ENCODE peak calls at places on chromosomes 13 and 19, in five cellular contexts. One of them, this sample, is unnamed.

GRCh38 chr13:30135351-30135750 is 172.0 kb downstream of the KATNAL1 start:
- DNase-seq in cardiac fibroblast: no peak
- DNase-seq in dorsolateral prefrontal cortex: no peak
- DNase-seq in ovary: no peak
- DNase-seq in pancreas: no peak
- DNase-seq in this sample: no peak

GRCh38 chr19:32924200-32924599 is 47.6 kb downstream of the CEP89 start:
- DNase-seq in cardiac fibroblast: no peak
- DNase-seq in dorsolateral prefrontal cortex: peak
- DNase-seq in ovary: no peak
- DNase-seq in pancreas: no peak
- DNase-seq in this sample: no peak

GRCh38 chr19:30523791-30524190 is 151.6 kb downstream of the ZNF536 start:
- DNase-seq in dorsolateral prefrontal cortex: no peak
- DNase-seq in ovary: no peak
- DNase-seq in cardiac fibroblast: no peak
- DNase-seq in pancreas: no peak
- DNase-seq in this sample: no peak

GRCh38 chr19:6724631-6725185 is 4.3 kb upstream of the C3 start:
- DNase-seq in pancreas: no peak
- DNase-seq in dorsolateral prefrontal cortex: no peak
- DNase-seq in cardiac fibroblast: no peak
- DNase-seq in ovary: peak
- DNase-seq in this sample: no peak

GRCh38 chr13:101942038-101942437 is 459.8 kb downstream of the FGF14 start:
- DNase-seq in dorsolateral prefrontal cortex: peak
- DNase-seq in ovary: no peak
- DNase-seq in pancreas: no peak
- DNase-seq in cardiac fibroblast: peak
- DNase-seq in this sample: no peak

GRCh38 chr13:29908411-29908810 is 58.0 kb upstream of the UBL3 start:
- DNase-seq in pancreas: no peak
- DNase-seq in cardiac fibroblast: peak
- DNase-seq in ovary: no peak
- DNase-seq in dorsolateral prefrontal cortex: no peak
- DNase-seq in this sample: no peak

GRCh38 chr19:55373993-55374757 is 2.5 kb upstream of the TMEM190 start:
- DNase-seq in cardiac fibroblast: peak
- DNase-seq in pancreas: peak
- DNase-seq in dorsolateral prefrontal cortex: no peak
- DNase-seq in ovary: no peak
- DNase-seq in this sample: no peak

GRCh38 chr19:44643605-44644390 is at the start of gene PVR:
- DNase-seq in ovary: peak
- DNase-seq in cardiac fibroblast: peak
- DNase-seq in dorsolateral prefrontal cortex: peak
- DNase-seq in pancreas: peak
- DNase-seq in this sample: peak

GRCh38 chr19:46180701-46181385 is 32.8 kb downstream of the IGFL2 start:
- DNase-seq in cardiac fibroblast: no peak
- DNase-seq in pancreas: no peak
- DNase-seq in dorsolateral prefrontal cortex: no peak
- DNase-seq in ovary: no peak
- DNase-seq in this sample: no peak

DNA sequence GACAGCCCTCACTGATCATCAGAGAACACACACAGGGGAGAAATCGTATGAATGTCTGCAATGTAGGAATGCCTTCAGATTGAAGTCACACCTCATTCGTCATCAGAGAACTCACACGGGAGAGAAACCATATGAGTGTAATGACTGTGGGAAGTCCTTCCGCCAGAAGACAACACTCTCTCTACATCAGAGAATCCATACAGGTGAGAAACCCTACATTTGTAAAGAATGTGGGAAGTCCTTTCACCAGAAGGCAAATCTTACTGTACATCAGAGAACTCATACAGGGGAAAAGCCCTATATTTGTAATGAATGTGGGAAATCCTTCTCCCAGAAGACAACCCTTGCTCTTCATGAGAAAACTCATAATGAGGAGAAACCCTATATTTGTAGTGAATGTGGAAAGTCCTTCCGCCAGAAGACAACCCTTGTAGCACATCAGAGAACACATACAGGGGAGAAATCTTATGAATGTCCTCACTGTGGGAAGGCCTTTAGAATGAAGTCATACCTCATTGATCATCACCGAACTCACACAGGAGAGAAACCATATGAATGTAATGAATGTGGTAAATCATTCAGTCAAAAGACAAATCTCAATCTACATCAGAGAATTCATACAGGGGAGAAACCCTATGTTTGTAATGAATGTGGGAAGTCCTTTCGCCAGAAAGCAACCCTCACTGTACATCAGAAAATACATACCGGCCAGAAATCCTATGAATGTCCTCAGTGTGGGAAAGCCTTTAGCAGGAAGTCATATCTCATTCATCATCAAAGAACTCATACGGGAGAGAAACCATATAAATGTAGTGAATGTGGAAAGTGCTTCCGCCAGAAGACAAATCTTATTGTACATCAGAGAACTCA is 32.5 kb downstream of the ZNF567 start:
- DNase-seq in pancreas: no peak
- DNase-seq in cardiac fibroblast: peak
- DNase-seq in dorsolateral prefrontal cortex: no peak
- DNase-seq in ovary: no peak
- DNase-seq in this sample: no peak
- TF ChIP-seq CTCF in pancreas: no peak
- TF ChIP-seq CTCF in cardiac fibroblast: no peak
- TF ChIP-seq CTCF in dorsolateral prefrontal cortex: no peak
- TF ChIP-seq CTCF in ovary: no peak
- TF ChIP-seq CTCF in this sample: no peak

GRCh38 chr19:4066176-4066606 is 508 bp downstream of the ZBTB7A start:
- DNase-seq in pancreas: peak
- DNase-seq in cardiac fibroblast: no peak
- DNase-seq in ovary: peak
- DNase-seq in dorsolateral prefrontal cortex: no peak
- DNase-seq in this sample: no peak
- TF ChIP-seq CTCF in pancreas: no peak
- TF ChIP-seq CTCF in cardiac fibroblast: no peak
- TF ChIP-seq CTCF in ovary: no peak
- TF ChIP-seq CTCF in dorsolateral prefrontal cortex: no peak
- TF ChIP-seq CTCF in this sample: no peak

GRCh38 chr13:98189841-98190505 is 12.9 kb upstream of the RNF113B start:
- DNase-seq in dorsolateral prefrontal cortex: no peak
- DNase-seq in cardiac fibroblast: no peak
- DNase-seq in ovary: no peak
- DNase-seq in pancreas: no peak
- DNase-seq in this sample: no peak
- TF ChIP-seq CTCF in dorsolateral prefrontal cortex: no peak
- TF ChIP-seq CTCF in cardiac fibroblast: peak
- TF ChIP-seq CTCF in ovary: no peak
- TF ChIP-seq CTCF in pancreas: no peak
- TF ChIP-seq CTCF in this sample: no peak

GRCh38 chr13:48618937-48619336 is 34.8 kb upstream of the CYSLTR2 start:
- DNase-seq in cardiac fibroblast: no peak
- DNase-seq in ovary: no peak
- DNase-seq in dorsolateral prefrontal cortex: no peak
- DNase-seq in pancreas: no peak
- DNase-seq in this sample: no peak
- TF ChIP-seq CTCF in cardiac fibroblast: no peak
- TF ChIP-seq CTCF in ovary: no peak
- TF ChIP-seq CTCF in dorsolateral prefrontal cortex: no peak
- TF ChIP-seq CTCF in pancreas: no peak
- TF ChIP-seq CTCF in this sample: no peak

GRCh38 chr13:91220872-91221271 is 126.6 kb upstream of the MIR17HG start:
- DNase-seq in pancreas: no peak
- DNase-seq in cardiac fibroblast: no peak
- DNase-seq in dorsolateral prefrontal cortex: no peak
- DNase-seq in ovary: no peak
- DNase-seq in this sample: no peak
- TF ChIP-seq CTCF in pancreas: no peak
- TF ChIP-seq CTCF in cardiac fibroblast: no peak
- TF ChIP-seq CTCF in dorsolateral prefrontal cortex: no peak
- TF ChIP-seq CTCF in ovary: no peak
- TF ChIP-seq CTCF in this sample: no peak

DNA sequence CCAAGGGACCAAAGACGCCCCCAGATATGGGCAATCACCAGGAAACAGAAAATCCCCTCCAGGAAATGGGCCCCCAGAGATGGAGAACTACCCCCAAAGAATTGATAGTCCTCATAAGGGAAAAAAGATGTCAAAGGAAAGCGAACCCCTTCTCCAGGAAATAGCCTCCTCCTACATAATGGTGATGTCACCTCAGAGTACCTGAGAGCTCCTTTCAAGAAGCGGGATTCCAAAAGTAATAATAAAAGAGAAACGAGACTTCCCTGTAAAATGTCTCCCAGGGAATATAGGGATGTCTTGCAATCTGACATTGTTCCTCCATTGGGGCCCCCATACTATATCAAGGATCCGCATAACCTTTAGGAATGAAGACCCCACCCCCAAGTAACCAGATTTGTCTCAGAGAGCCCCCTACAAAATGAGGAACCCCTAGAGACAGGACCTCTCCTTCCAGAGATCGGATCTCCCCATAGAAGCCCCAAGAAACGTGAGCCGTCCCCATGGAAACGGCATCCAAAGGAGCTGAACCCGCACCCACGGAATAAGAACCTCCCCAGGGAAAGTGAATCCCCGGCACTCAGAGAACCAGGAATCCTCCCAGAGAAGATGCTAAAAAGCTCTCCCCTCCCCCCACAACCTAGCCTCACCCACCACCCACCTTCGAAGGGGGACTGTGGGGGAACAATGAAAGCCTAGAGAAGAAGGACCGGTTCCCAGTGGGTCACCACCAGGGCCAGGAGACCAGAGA is 909 bp downstream of the CDKN2D start:
- DNase-seq in pancreas: no peak
- DNase-seq in ovary: no peak
- DNase-seq in dorsolateral prefrontal cortex: no peak
- DNase-seq in cardiac fibroblast: no peak
- DNase-seq in this sample: no peak
- TF ChIP-seq CTCF in pancreas: no peak
- TF ChIP-seq CTCF in ovary: no peak
- TF ChIP-seq CTCF in dorsolateral prefrontal cortex: no peak
- TF ChIP-seq CTCF in cardiac fibroblast: no peak
- TF ChIP-seq CTCF in this sample: no peak

GRCh38 chr13:24184265-24184841 is 23.8 kb downstream of the SPATA13 start:
- DNase-seq in cardiac fibroblast: no peak
- DNase-seq in dorsolateral prefrontal cortex: no peak
- DNase-seq in ovary: no peak
- DNase-seq in pancreas: no peak
- DNase-seq in this sample: no peak
- TF ChIP-seq CTCF in cardiac fibroblast: no peak
- TF ChIP-seq CTCF in dorsolateral prefrontal cortex: no peak
- TF ChIP-seq CTCF in ovary: no peak
- TF ChIP-seq CTCF in pancreas: no peak
- TF ChIP-seq CTCF in this sample: no peak

GRCh38 chr13:37944476-37945442 is 75.2 kb upstream of the TRPC4 start:
- DNase-seq in dorsolateral prefrontal cortex: no peak
- DNase-seq in ovary: no peak
- DNase-seq in cardiac fibroblast: peak
- DNase-seq in pancreas: no peak
- DNase-seq in this sample: no peak
- TF ChIP-seq CTCF in dorsolateral prefrontal cortex: no peak
- TF ChIP-seq CTCF in ovary: no peak
- TF ChIP-seq CTCF in cardiac fibroblast: no peak
- TF ChIP-seq CTCF in pancreas: no peak
- TF ChIP-seq CTCF in this sample: no peak

GRCh38 chr13:24147570-24147963 is 13.0 kb upstream of the SPATA13 start:
- DNase-seq in pancreas: no peak
- DNase-seq in dorsolateral prefrontal cortex: no peak
- DNase-seq in ovary: no peak
- DNase-seq in cardiac fibroblast: no peak
- DNase-seq in this sample: no peak

GRCh38 chr13:24142886-24143285 is 17.6 kb upstream of the SPATA13 start:
- DNase-seq in pancreas: no peak
- DNase-seq in cardiac fibroblast: no peak
- DNase-seq in ovary: no peak
- DNase-seq in dorsolateral prefrontal cortex: no peak
- DNase-seq in this sample: no peak

GRCh38 chr13:24142453-24142852 is 18.1 kb upstream of the SPATA13 start:
- DNase-seq in ovary: no peak
- DNase-seq in pancreas: no peak
- DNase-seq in cardiac fibroblast: no peak
- DNase-seq in dorsolateral prefrontal cortex: no peak
- DNase-seq in this sample: no peak

GRCh38 chr13:24146961-24147569 is 13.5 kb upstream of the SPATA13 start:
- DNase-seq in cardiac fibroblast: peak
- DNase-seq in dorsolateral prefrontal cortex: no peak
- DNase-seq in ovary: no peak
- DNase-seq in pancreas: no peak
- DNase-seq in this sample: no peak

DNA sequence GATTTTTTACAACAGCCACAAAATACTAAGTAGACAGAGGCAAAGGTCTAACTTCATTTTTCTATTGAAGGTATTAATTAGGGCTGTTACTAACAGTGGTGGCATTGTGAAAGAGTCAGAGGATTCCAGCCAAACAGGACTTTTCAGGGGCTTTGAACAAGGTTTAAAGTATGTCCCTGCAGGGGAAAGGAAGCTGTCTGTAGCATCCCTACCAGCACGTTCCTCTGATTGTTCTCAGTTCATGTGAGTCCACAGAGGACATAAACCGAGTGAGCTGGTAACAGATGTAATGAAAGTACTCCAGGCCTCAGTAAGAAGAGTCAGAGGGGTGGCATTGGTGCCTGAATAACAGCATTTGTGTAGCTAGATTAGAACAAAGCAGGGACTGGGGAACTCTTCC is 15.3 kb upstream of the SPATA13 start:
- DNase-seq in ovary: no peak
- DNase-seq in dorsolateral prefrontal cortex: no peak
- DNase-seq in cardiac fibroblast: no peak
- DNase-seq in pancreas: no peak
- DNase-seq in this sample: no peak
- TF ChIP-seq CTCF in ovary: no peak
- TF ChIP-seq CTCF in dorsolateral prefrontal cortex: no peak
- TF ChIP-seq CTCF in cardiac fibroblast: no peak
- TF ChIP-seq CTCF in pancreas: no peak
- TF ChIP-seq CTCF in this sample: no peak

This sample was measured in D721Med.